ENCODE peak calls at places on chromosome 5, in ten cellular contexts. P, K, U, E, M, X, H, Y, Q and J are unnamed samples. For H3K27me3, the result is how much of the 10 kb centered on the place peaks cover.

GRCh38 chr5:4387295-4387694 is 752.8 kb upstream of the ADAMTS16 start:
- DNase-seq in P (no peak), K (no peak), U (peak), E (no peak), M (no peak), X (no peak), H (no peak), Y (no peak), Q (no peak), J (no peak)

GRCh38 chr5:7576023-7576715 is 180.2 kb downstream of the ADCY2 start:
- DNase-seq in P (no peak), K (no peak), U (no peak), E (no peak), M (no peak), X (no peak), H (no peak), Y (no peak), Q (no peak), J (no peak)

GRCh38 chr5:83583859-83584258 is 112.3 kb downstream of the VCAN start:
- DNase-seq in P (no peak), K (no peak), U (peak), E (peak), M (no peak), X (peak), H (no peak), Y (no peak), Q (no peak), J (no peak)

GRCh38 chr5:172454355-172455086 is at the start of gene SH3PXD2B:
- DNase-seq in P (no peak), K (peak), U (peak), E (peak), M (peak), X (no peak), H (peak), Y (peak), Q (peak), J (peak)

GRCh38 chr5:138716456-138716924 is 36.7 kb upstream of the CTNNA1 start:
- DNase-seq in P (no peak), K (no peak), U (no peak), E (no peak), M (no peak), X (peak), H (peak), Y (no peak), Q (no peak), J (no peak)

GRCh38 chr5:17428176-17428800 is 69.7 kb upstream of the TAF11L2 start:
- DNase-seq in P (no peak), K (no peak), U (no peak), E (no peak), M (no peak), X (no peak), H (no peak), Y (no peak), Q (no peak), J (no peak)

GRCh38 chr5:43041131-43041668 is 1.1 kb upstream of the ANXA2R start:
- DNase-seq in P (peak), K (peak), U (no peak), E (no peak), M (peak), X (no peak), H (no peak), Y (no peak), Q (peak), J (peak)

GRCh38 chr5:150131978-150132694 is 23.5 kb downstream of the PDGFRB start:
- DNase-seq in P (no peak), K (no peak), U (no peak), E (no peak), M (no peak), X (peak), H (no peak), Y (no peak), Q (no peak), J (peak)

GRCh38 chr5:154308457-154309360 is 118.2 kb downstream of the GALNT10 start:
- DNase-seq in P (no peak), K (no peak), U (peak), E (peak), M (no peak), X (peak), H (no peak), Y (no peak), Q (no peak), J (no peak)

GRCh38 chr5:50564079-50564478 is 102.4 kb upstream of the PARP8 start:
- DNase-seq in P (no peak), K (no peak), U (no peak), E (no peak), M (peak), X (no peak), H (no peak), Y (no peak), Q (no peak), J (no peak)

GRCh38 chr5:112346411-112347044 is 72.5 kb downstream of the EPB41L4A start:
- DNase-seq in P (no peak), K (no peak), U (no peak), E (no peak), M (no peak), X (no peak), H (no peak), Y (no peak), Q (no peak), J (no peak)

GRCh38 chr5:127293373-127293772 is 2.8 kb downstream of the MEGF10 start:
- DNase-seq in P (no peak), K (no peak), U (no peak), E (no peak), M (no peak), X (no peak), H (no peak), Y (no peak), Q (no peak), J (no peak)

GRCh38 chr5:40904205-40904993 is 4.9 kb upstream of the C7 start:
- DNase-seq in P (no peak), K (peak), U (peak), E (peak), M (no peak), X (peak), H (peak), Y (peak), Q (peak), J (peak)

GRCh38 chr5:83924891-83925290 is 204.2 kb upstream of the HAPLN1 start:
- DNase-seq in P (no peak), K (no peak), U (no peak), E (peak), M (no peak), X (peak), H (no peak), Y (no peak), Q (no peak), J (no peak)

GRCh38 chr5:64958757-64959391 is 190.1 kb downstream of the CWC27 start:
- DNase-seq in P (no peak), K (peak), U (peak), E (peak), M (peak), X (peak), H (peak), Y (no peak), Q (no peak), J (no peak)

GRCh38 chr5:64876203-64876602 is 107.5 kb downstream of the CWC27 start:
- DNase-seq in P (no peak), K (no peak), U (no peak), E (no peak), M (no peak), X (no peak), H (no peak), Y (no peak), Q (no peak), J (no peak)

GRCh38 chr5:115343855-115344254 is 47.4 kb upstream of the CCDC112 start:
- DNase-seq in P (no peak), K (no peak), U (peak), E (no peak), M (no peak), X (peak), H (peak), Y (no peak), Q (no peak), J (no peak)

GRCh38 chr5:132458651-132459030 is 31.9 kb downstream of the IRF1 start:
- DNase-seq in P (no peak), K (no peak), U (peak), E (no peak), M (no peak), X (peak), H (no peak), Y (no peak), Q (no peak), J (no peak)
- H3K4me3 ChIP-seq in P (peak), K (no peak), U (no peak), E (no peak), M (peak), X (no peak), H (no peak), Y (no peak), Q (no peak), J (no peak)

GRCh38 chr5:174310243-174310642 is 264.7 kb downstream of the NSG2 start:
- DNase-seq in P (no peak), K (no peak), U (no peak), E (no peak), M (no peak), X (no peak), H (no peak), Y (no peak), Q (no peak), J (no peak)
- H3K27me3 ChIP-seq in P (under half), K (under half), U (under half), E (under half), M (under half), X (under half), H (under half), Y (under half), Q (under half), J (under half)

GRCh38 chr5:57843016-57843402 is 360.4 kb upstream of the ACTBL2 start:
- DNase-seq in P (no peak), K (no peak), U (no peak), E (no peak), M (no peak), X (no peak), H (no peak), Y (no peak), Q (no peak), J (no peak)

GRCh38 chr5:57842376-57843015 is 359.9 kb upstream of the ACTBL2 start:
- DNase-seq in P (no peak), K (no peak), U (peak), E (peak), M (no peak), X (no peak), H (no peak), Y (no peak), Q (no peak), J (no peak)

GRCh38 chr5:57839447-57839846 is 356.8 kb upstream of the ACTBL2 start:
- DNase-seq in P (no peak), K (no peak), U (no peak), E (peak), M (no peak), X (no peak), H (no peak), Y (no peak), Q (no peak), J (no peak)

GRCh38 chr5:57844410-57844809 is 361.8 kb upstream of the ACTBL2 start:
- DNase-seq in P (no peak), K (no peak), U (no peak), E (peak), M (no peak), X (no peak), H (no peak), Y (no peak), Q (peak), J (peak)

DNA sequence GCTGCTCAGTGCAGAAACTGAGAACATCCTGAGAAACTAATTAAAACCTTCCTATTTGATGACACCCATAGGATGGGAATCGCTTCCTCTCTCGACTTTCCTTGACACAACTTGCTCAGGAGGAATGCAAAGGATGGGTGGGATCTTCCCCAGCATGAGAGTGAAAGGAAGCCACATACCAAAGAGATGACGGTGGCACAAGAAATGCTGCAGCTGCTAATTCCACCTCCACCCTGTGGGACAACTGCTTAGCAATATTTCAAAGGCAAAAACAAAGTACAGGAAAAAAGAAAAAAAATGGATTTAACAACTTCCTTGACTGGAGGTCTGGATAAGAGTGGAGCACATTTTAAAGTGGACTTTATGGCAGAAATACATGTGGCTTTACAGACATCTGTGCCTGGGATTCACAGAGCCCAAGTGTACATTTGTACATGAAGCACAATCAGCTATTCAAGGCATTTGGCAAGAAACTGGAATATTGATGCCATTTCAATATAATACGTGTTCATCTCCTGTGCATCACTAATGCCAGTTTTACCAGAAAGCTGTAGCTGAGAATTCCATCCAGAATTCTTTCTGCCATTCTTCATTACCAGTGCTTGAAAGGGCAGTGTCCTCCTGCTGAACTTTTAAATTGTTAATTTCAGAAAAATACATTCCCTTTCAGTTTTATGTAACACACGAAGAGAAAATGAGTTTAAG is 359.2 kb upstream of the ACTBL2 start:
- DNase-seq in P (no peak), K (peak), U (peak), E (peak), M (no peak), X (peak), H (no peak), Y (no peak), Q (peak), J (no peak)
- H3K4me3 ChIP-seq in P (no peak), K (no peak), U (no peak), E (no peak), M (no peak), X (no peak), H (no peak), Y (no peak), Q (no peak), J (no peak)

GRCh38 chr5:177988989-177989625 is 6.9 kb downstream of the PROP1 start:
- DNase-seq in P (no peak), K (no peak), U (no peak), E (no peak), M (no peak), X (no peak), H (no peak), Y (no peak), Q (no peak), J (no peak)
- H3K27me3 ChIP-seq in P (under half), K (under half), U (under half), E (under half), M (under half), X (under half), H (under half), Y (under half), Q (under half), J (under half)

GRCh38 chr5:141306630-141307029 is 2.8 kb upstream of the SLC25A2 start:
- DNase-seq in P (no peak), K (no peak), U (no peak), E (no peak), M (no peak), X (no peak), H (no peak), Y (no peak), Q (no peak), J (no peak)
- H3K4me3 ChIP-seq in P (no peak), K (no peak), U (no peak), E (no peak), M (no peak), X (no peak), H (no peak), Y (no peak), Q (no peak), J (no peak)

GRCh38 chr5:175434800-175435199 is 9.2 kb downstream of the DRD1 start:
- DNase-seq in P (no peak), K (no peak), U (no peak), E (no peak), M (no peak), X (no peak), H (no peak), Y (no peak), Q (no peak), J (no peak)

GRCh38 chr5:175444060-175444904 is at the start of gene DRD1:
- DNase-seq in P (no peak), K (peak), U (no peak), E (peak), M (peak), X (peak), H (no peak), Y (peak), Q (no peak), J (no peak)

GRCh38 chr5:175436403-175436802 is 7.6 kb downstream of the DRD1 start:
- DNase-seq in P (no peak), K (no peak), U (no peak), E (no peak), M (no peak), X (no peak), H (no peak), Y (no peak), Q (no peak), J (no peak)

GRCh38 chr5:175443514-175444059 is 395 bp downstream of the DRD1 start:
- DNase-seq in P (no peak), K (no peak), U (no peak), E (no peak), M (no peak), X (no peak), H (no peak), Y (no peak), Q (no peak), J (no peak)

DNA sequence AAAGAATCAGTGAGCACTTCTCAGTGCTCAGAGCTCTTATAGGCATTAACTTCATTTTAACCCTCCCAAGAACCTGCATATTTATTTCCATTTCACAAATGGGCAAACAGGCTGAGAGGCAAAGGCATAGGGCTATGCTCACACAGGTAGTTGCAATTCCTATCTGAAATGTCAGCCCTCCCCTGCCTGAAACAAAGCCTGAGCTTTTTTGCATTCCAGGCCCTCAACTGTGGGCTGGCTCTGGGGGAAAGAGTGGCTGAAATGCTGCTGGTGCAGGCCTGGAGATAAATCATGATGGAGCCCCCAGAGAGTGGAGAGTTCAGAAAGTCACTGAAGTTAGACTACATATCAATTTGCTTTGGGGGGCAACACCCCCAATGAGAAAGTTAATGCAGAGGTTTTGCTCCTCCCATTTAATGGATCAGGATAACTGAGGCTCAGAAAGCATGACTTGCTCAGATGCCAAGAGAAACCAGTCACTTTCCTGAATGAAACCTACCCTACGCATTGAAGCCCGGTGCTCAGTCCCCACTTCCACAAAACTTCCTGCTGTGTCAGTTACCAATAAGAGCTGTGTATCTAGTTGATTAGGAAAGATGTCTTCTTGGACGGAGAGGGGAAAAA is 5.6 kb downstream of the DRD1 start:
- DNase-seq in P (no peak), K (no peak), U (no peak), E (no peak), M (no peak), X (no peak), H (no peak), Y (no peak), Q (no peak), J (no peak)
- H3K27me3 ChIP-seq in P (under half), K (under half), U (under half), E (under half), M (under half), X (under half), H (under half), Y (under half), Q (under half), J (under half)

GRCh38 chr5:135192351-135192750 is 158.3 kb upstream of the PITX1 start:
- DNase-seq in P (no peak), K (no peak), U (no peak), E (no peak), M (no peak), X (no peak), H (no peak), Y (peak), Q (no peak), J (no peak)

GRCh38 chr5:135194126-135194488 is 160.1 kb upstream of the PITX1 start:
- DNase-seq in P (no peak), K (no peak), U (no peak), E (no peak), M (no peak), X (no peak), H (no peak), Y (no peak), Q (no peak), J (no peak)

GRCh38 chr5:135194573-135195266 is 160.7 kb upstream of the PITX1 start:
- DNase-seq in P (no peak), K (no peak), U (no peak), E (no peak), M (no peak), X (peak), H (no peak), Y (peak), Q (no peak), J (peak)

GRCh38 chr5:135195267-135195603 is 161.2 kb upstream of the PITX1 start:
- DNase-seq in P (no peak), K (no peak), U (no peak), E (no peak), M (no peak), X (no peak), H (no peak), Y (no peak), Q (no peak), J (no peak)

DNA sequence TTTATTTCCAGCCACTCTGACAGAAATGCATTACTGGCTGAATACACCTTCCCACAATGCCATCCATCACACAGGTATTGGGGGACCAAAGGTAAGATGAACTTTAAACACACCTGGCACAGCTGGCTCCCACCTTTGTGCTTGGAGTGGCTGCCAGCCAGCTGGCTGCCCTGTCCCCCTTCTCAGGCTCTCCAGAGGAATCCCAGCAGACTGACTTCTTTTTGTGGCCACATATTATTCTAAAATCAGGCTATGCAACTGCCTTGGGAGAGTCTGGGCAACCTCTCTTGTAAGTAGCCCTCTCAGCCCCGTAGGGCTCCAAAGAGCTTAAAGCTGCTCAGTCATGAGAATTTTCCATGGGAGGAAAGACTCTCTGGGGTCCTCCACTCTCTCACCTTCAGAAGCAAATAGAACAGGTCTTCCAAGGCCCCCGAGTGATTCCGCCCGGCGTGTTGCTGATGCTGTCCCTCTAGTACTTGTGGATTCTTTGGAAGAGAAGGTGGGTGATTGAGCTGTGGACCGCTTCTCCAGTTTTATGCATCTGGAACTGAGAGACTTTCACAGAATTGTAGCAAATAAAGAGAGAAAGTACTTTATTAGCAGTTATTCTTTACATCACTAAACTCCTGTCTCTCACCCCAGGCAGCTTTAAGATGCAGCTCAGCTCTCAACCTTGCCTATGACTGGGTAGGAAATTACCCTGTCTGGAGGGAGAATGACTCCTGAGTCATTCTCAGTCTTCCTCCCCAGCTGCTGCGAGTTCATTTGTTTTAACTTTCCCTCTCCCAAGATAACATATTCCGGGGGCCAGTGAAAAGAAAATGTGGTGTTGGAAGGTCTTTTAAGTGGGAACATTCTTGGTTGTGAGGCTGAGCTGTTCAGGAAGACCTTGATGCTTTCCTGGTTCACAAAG is 159.4 kb upstream of the PITX1 start:
- DNase-seq in P (no peak), K (no peak), U (peak), E (peak), M (no peak), X (peak), H (no peak), Y (peak), Q (no peak), J (no peak)
- H3K4me3 ChIP-seq in P (no peak), K (no peak), U (no peak), E (no peak), M (no peak), X (no peak), H (no peak), Y (no peak), Q (no peak), J (no peak)

GRCh38 chr5:168786142-168786541 is 207.0 kb upstream of the PANK3 start:
- DNase-seq in P (no peak), K (no peak), U (no peak), E (no peak), M (no peak), X (no peak), H (no peak), Y (no peak), Q (no peak), J (no peak)
- H3K27me3 ChIP-seq in P (under half), K (half or more), U (under half), E (under half), M (under half), X (under half), H (half or more), Y (under half), Q (under half), J (under half)